ENCODE peak calls at places on chromosomes 1 and 21, in seven cellular contexts. I is IMR-90, V is neural progenitor cell, A is PC-3, G is fibroblast of lung, C is OCI-LY7, Z is neuronal stem cell. B is an unnamed sample.

GRCh38 chr1:171769171-171769570 is 12.3 kb upstream of the METTL13 start:
- DNase-seq in I (no peak), A (no peak), Z (no peak), V (no peak), G (no peak), C (no peak), B (no peak)

GRCh38 chr1:4395158-4395557 is 259.3 kb upstream of the AJAP1 start:
- DNase-seq in Z (no peak), A (no peak), I (no peak), C (no peak), V (no peak), G (peak; percentile 55), B (no peak)

GRCh38 chr1:210364479-210364878 is 35.8 kb downstream of the HHAT start:
- DNase-seq in G (no peak), A (no peak), V (no peak), Z (no peak), C (no peak), I (no peak), B (no peak)

GRCh38 chr1:85438353-85438752 is 26.6 kb downstream of the DDAH1 start:
- DNase-seq in V (no peak), Z (no peak), C (no peak), A (no peak), I (peak; percentile 51), G (no peak), B (no peak)

GRCh38 chr1:78114034-78114956 is 68.5 kb downstream of the GIPC2 start:
- DNase-seq in G (peak; percentile 69), I (peak; percentile 81), V (peak; percentile 80), Z (peak; percentile 63), A (peak; percentile 91), C (peak; percentile 81), B (peak; percentile 84)

GRCh38 chr1:38533772-38534472 is 325.6 kb downstream of the RRAGC start:
- DNase-seq in C (no peak), I (no peak), G (no peak), Z (no peak), V (no peak), A (no peak), B (no peak)

GRCh38 chr1:21647431-21648373 is 21.5 kb downstream of the RAP1GAP start:
- DNase-seq in V (peak; percentile 93), I (peak; percentile 59), Z (peak; percentile 80), A (peak; percentile 51), G (peak; percentile 56), C (peak; percentile 57), B (peak; percentile 80)

GRCh38 chr1:107952989-107953388 is 12.0 kb downstream of the VAV3 start:
- DNase-seq in Z (no peak), I (no peak), V (no peak), C (peak; percentile 20), A (no peak), G (no peak), B (no peak)

GRCh38 chr1:82013702-82014101 is 213.0 kb downstream of the ADGRL2 start:
- DNase-seq in G (no peak), A (no peak), I (no peak), C (no peak), Z (no peak), V (no peak), B (no peak)

GRCh38 chr1:210360852-210361477 is 32.3 kb downstream of the HHAT start:
- DNase-seq in Z (peak; percentile 24), V (peak; percentile 51), G (peak; percentile 61), I (peak; percentile 74), C (peak; percentile 33), A (peak; percentile 77), B (peak; percentile 60)

GRCh38 chr1:35558374-35559316 is 1.0 kb downstream of the NCDN start:
- DNase-seq in V (peak; percentile 76), G (no peak), C (peak; percentile 43), Z (no peak), A (no peak), I (no peak), B (peak; percentile 57)

GRCh38 chr21:32477424-32477745 is 64.9 kb downstream of the EVA1C start:
- DNase-seq in Z (no peak), G (no peak), A (no peak), I (no peak), V (no peak), C (no peak), B (no peak)

GRCh38 chr1:8847990-8848389 is 30.5 kb downstream of the ENO1 start:
- DNase-seq in Z (no peak), V (no peak), A (no peak), C (no peak), G (no peak), I (no peak), B (no peak)

GRCh38 chr1:51877434-51878306 is 857 bp downstream of the NRDC start:
- DNase-seq in I (peak; percentile 42), Z (no peak), V (no peak), A (peak; percentile 17), C (peak; percentile 7), G (peak; percentile 55), B (peak; percentile 39)

GRCh38 chr1:151825811-151826660 is 5.6 kb downstream of the RORC start:
- DNase-seq in G (no peak), Z (no peak), C (peak; percentile 20), A (no peak), V (peak; percentile 18), I (no peak), B (peak; percentile 38)

GRCh38 chr1:3902111-3902511 is 2.0 kb upstream of the C1orf174 start:
- DNase-seq in G (no peak), I (no peak), A (no peak), Z (no peak), C (peak; percentile 87), V (no peak), B (no peak)

GRCh38 chr1:210826686-210827085 is 307.3 kb downstream of the KCNH1 start:
- DNase-seq in V (no peak), Z (no peak), C (no peak), A (no peak), G (no peak), I (no peak), B (no peak)

GRCh38 chr1:45792744-45793143 is 10.7 kb upstream of the MAST2 start:
- DNase-seq in G (no peak), I (no peak), A (no peak), Z (no peak), V (no peak), C (no peak), B (no peak)

GRCh38 chr1:12275370-12275769 is 45.5 kb downstream of the VPS13D start:
- DNase-seq in I (no peak), C (peak; percentile 9), A (peak; percentile 37), V (peak; percentile 59), Z (peak; percentile 5), G (no peak), B (peak; percentile 39)

GRCh38 chr1:6600410-6601048 is 2.1 kb downstream of the KLHL21 start:
- DNase-seq in I (peak; percentile 27), G (no peak), C (no peak), Z (no peak), A (no peak), V (peak; percentile 66), B (no peak)

GRCh38 chr1:4801192-4801924 is 146.9 kb downstream of the AJAP1 start:
- DNase-seq in C (no peak), Z (no peak), G (peak; percentile 1), V (no peak), A (no peak), I (no peak), B (peak; percentile 10)

GRCh38 chr1:30200161-30200560 is 523.2 kb downstream of the MATN1 start:
- DNase-seq in Z (no peak), I (no peak), C (no peak), G (peak; percentile 17), A (no peak), V (no peak), B (no peak)

GRCh38 chr1:234691567-234691966 is 81.6 kb upstream of the IRF2BP2 start:
- DNase-seq in G (no peak), V (no peak), A (peak; percentile 44), I (peak; percentile 50), C (peak; percentile 13), Z (no peak), B (no peak)

GRCh38 chr1:89335486-89335885 is 28.4 kb upstream of the GBP6 start:
- DNase-seq in A (no peak), V (no peak), C (no peak), I (no peak), Z (no peak), G (no peak), B (no peak)

GRCh38 chr1:89331890-89332289 is 32.0 kb upstream of the GBP6 start:
- DNase-seq in G (no peak), Z (no peak), I (no peak), A (no peak), V (no peak), C (no peak), B (no peak)

DNA sequence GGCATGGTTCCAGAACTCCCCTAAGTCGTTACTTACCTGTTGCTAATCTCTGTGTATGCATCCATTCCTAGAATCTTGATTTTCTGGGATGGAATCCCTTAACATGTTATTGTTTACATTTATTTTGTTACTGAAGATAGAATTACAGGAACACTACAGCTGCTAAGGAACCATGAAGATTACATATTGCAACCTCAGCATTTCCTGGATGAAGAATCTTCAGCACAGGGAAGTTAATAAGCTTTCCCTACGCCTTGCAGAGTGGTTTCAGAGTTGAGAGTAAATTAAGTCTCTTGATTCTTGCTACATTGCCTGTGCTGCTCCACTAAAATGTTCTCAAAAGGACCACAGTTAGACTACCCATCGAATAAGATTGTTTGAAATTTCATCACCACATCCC is 31.4 kb upstream of the GBP6 start:
- DNase-seq in A (no peak), Z (no peak), C (no peak), I (no peak), V (no peak), G (no peak), B (no peak)
- H3K4me3 ChIP-seq in A (no peak overlapping the region), Z (no peak overlapping the region), C (no peak overlapping the region), I (no peak overlapping the region), V (no peak overlapping the region), G (no peak overlapping the region), B (no peak overlapping the region)

DNA sequence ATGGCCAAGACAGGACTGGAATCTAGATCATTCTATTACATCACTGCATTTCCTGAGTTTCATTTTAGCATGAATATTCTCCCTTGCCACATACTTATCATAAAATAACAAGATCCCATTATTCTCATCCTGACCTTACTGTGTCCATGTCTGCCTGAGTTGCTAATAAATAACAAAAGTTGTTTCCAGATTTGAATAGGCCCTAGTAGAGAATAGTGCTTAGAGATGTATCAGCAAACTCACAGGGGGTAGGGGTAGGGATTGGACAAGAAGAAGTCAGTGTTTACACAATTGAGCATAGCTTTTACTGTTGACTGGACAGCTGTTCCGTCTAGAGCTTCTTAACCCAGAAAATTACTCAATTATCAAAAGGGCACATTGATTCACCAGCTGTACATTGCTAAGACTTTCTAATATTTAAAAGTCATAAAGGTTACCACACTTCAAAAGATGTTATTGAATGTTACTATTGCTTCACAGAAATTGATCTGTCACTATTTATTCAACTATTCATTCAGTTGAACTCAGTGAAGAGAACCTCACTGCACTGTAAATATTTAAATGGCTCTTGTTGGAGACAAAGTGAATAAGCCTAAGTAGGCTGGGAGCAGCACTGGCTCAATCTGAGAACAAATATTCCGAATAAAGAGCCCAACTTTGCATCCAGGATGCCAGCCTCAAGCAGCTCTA is 121.9 kb downstream of the NRIP1 start:
- DNase-seq in I (peak; percentile 69), V (no peak), Z (no peak), G (peak; percentile 50), C (no peak), A (no peak), B (no peak)
- H2AFZ ChIP-seq in I (no peak overlapping the region), V (no peak overlapping the region), Z (no peak overlapping the region), G (no peak overlapping the region), C (no peak overlapping the region), A (peak overlapping the region; percentile 34), B (no peak overlapping the region)

GRCh38 chr1:198234511-198235251 is 77.9 kb downstream of the NEK7 start:
- DNase-seq in A (peak; percentile 43), V (peak; percentile 11), Z (no peak), C (no peak), G (peak; percentile 62), I (peak; percentile 70), B (no peak)
- H3K4me3 ChIP-seq in A (peak overlapping the region; percentile 61), V (peak overlapping the region; percentile 15), Z (no peak overlapping the region), C (no peak overlapping the region), G (peak overlapping the region; percentile 36), I (peak overlapping the region; percentile 36), B (no peak overlapping the region)

GRCh38 chr1:174405219-174405618 is 42.5 kb upstream of the GPR52 start:
- DNase-seq in A (peak; percentile 30), I (no peak), C (no peak), G (peak; percentile 12), Z (no peak), V (no peak), B (no peak)
- H2AFZ ChIP-seq in A (no peak overlapping the region), I (no peak overlapping the region), C (no peak overlapping the region), G (no peak overlapping the region), Z (no peak overlapping the region), V (no peak overlapping the region), B (no peak overlapping the region)

B was measured in hepatocyte.